ENCODE peak calls at places on chromosomes 3 and 15, in six cellular contexts. S is Peyer's patch; O is lower lobe of right lung; T is left ventricle myocardium inferior; F is K562; L is CD4-positive, alpha-beta T cell. X is an unnamed sample.

GRCh38 chr3:132703733-132704132 is 18.5 kb downstream of the NPHP3 start:
- DNase-seq in S (no peak), O (no peak), T (no peak), F (no peak), L (no peak), X (no peak)

GRCh38 chr3:46129588-46130272 is 78.4 kb downstream of the CCR1 start:
- DNase-seq in S (no peak), O (no peak), T (no peak), F (no peak), L (no peak), X (peak; percentile 67)

GRCh38 chr3:18401298-18401961 is 23.7 kb downstream of the SATB1 start:
- DNase-seq in S (no peak), O (no peak), T (no peak), F (no peak), L (no peak), X (no peak)

GRCh38 chr3:170128259-170128976 is 53.1 kb downstream of the PHC3 start:
- DNase-seq in S (peak; percentile 71), O (no peak), T (no peak), F (no peak), L (no peak), X (peak; percentile 92)

GRCh38 chr15:68558318-68559305 is 20.2 kb upstream of the CORO2B start:
- DNase-seq in S (no peak), O (no peak), T (no peak), F (no peak), L (no peak), X (no peak)

GRCh38 chr3:4956743-4957142 is 22.5 kb upstream of the BHLHE40 start:
- DNase-seq in S (no peak), O (no peak), T (no peak), F (no peak), L (no peak), X (no peak)

GRCh38 chr3:129313983-129314756 is 35.5 kb downstream of the HMCES start:
- DNase-seq in S (no peak), O (no peak), T (peak; percentile 29), F (peak; percentile 14), L (no peak), X (no peak)

GRCh38 chr3:36362973-36363372 is 17.3 kb upstream of the STAC start:
- DNase-seq in S (no peak), O (no peak), T (no peak), F (no peak), L (no peak), X (no peak)

GRCh38 chr3:65995030-65995429 is 43.7 kb downstream of the MAGI1 start:
- DNase-seq in S (no peak), O (no peak), T (no peak), F (no peak), L (no peak), X (no peak)

GRCh38 chr3:131349946-131350347 is 31.6 kb upstream of the NUDT16 start:
- DNase-seq in S (no peak), O (no peak), T (peak; percentile 35), F (no peak), L (no peak), X (no peak)

GRCh38 chr3:57825116-57825515 is 69.0 kb downstream of the SLMAP start:
- DNase-seq in S (no peak), O (no peak), T (no peak), F (no peak), L (no peak), X (no peak)

GRCh38 chr3:10697918-10698317 is 118.1 kb upstream of the SLC6A11 start:
- DNase-seq in S (no peak), O (no peak), T (no peak), F (peak; percentile 78), L (no peak), X (no peak)

GRCh38 chr3:8554725-8555621 is 53.4 kb downstream of the LMCD1 start:
- DNase-seq in S (no peak), O (no peak), T (peak; percentile 36), F (no peak), L (no peak), X (no peak)

GRCh38 chr3:25967385-25967784 is 177.5 kb downstream of the OXSM start:
- DNase-seq in S (no peak), O (no peak), T (no peak), F (no peak), L (no peak), X (no peak)

GRCh38 chr3:111717601-111718000 is 122.5 kb upstream of the ZBED2 start:
- DNase-seq in S (peak; percentile 64), O (peak; percentile 75), T (peak; percentile 60), F (peak; percentile 56), L (peak; percentile 60), X (peak; percentile 69)

GRCh38 chr3:184241447-184242296 is 7.1 kb downstream of the ALG3 start:
- DNase-seq in S (no peak), O (peak; percentile 74), T (peak; percentile 45), F (peak; percentile 65), L (no peak), X (peak; percentile 28)

GRCh38 chr3:127785711-127786265 is 36.5 kb downstream of the MGLL start:
- DNase-seq in S (no peak), O (no peak), T (no peak), F (no peak), L (no peak), X (no peak)

GRCh38 chr15:57503911-57504598 is 87.6 kb upstream of the MYZAP start:
- DNase-seq in S (no peak), O (no peak), T (no peak), F (no peak), L (no peak), X (no peak)

GRCh38 chr3:148856404-148856803 is 8.7 kb upstream of the CPA3 start:
- DNase-seq in S (no peak), O (no peak), T (no peak), F (no peak), L (no peak), X (no peak)

GRCh38 chr3:145094355-145094941 is 1066.5 kb downstream of the PLOD2 start:
- DNase-seq in S (no peak), O (no peak), T (no peak), F (no peak), L (no peak), X (no peak)

GRCh38 chr15:40357723-40358491 is at the start of gene DISP2:
- DNase-seq in S (peak; percentile 78), O (peak; percentile 91), T (peak; percentile 88), F (peak; percentile 100), L (peak; percentile 87), X (peak; percentile 85)

GRCh38 chr15:80750591-80750990 is 28.6 kb upstream of the CEMIP start:
- DNase-seq in S (no peak), O (no peak), T (no peak), F (no peak), L (no peak), X (no peak)

GRCh38 chr3:43997788-43998373 is 243.8 kb upstream of the TOPAZ1 start:
- DNase-seq in S (no peak), O (peak; percentile 42), T (no peak), F (no peak), L (no peak), X (no peak)

DNA sequence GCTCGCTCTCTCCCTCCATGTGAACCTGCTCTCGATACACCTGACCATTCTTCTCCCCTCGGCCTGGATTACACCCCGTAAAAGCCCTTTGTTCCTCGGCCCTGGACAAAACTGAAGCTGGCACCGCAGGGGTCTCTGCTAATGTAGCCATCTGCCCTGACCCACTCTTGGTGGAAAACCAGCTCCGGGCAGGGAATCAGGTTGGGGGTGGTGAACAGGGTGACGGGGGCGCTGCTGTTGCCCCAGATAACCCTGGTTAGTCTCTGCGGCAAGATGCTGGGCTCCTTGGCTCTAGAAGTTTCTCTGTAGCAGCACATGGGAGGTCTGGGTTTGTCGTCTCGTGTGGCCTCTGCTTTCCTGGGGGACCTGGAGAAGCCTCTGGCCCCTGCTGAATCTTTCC is 86.4 kb downstream of the WNT7A start:
- DNase-seq in S (no peak), O (no peak), T (no peak), F (no peak), L (no peak), X (no peak)
- H3K27me3 ChIP-seq in S (no peaks in the 10 kb centered on the region), O (peaks cover 27% of the 10 kb centered on the region), T (peaks cover 100% of the 10 kb centered on the region), F (peaks cover 87% of the 10 kb centered on the region), L (no peaks in the 10 kb centered on the region), X (no peaks in the 10 kb centered on the region)

GRCh38 chr3:126358816-126359181 is 1.6 kb upstream of the KLF15 start:
- DNase-seq in S (no peak), O (peak; percentile 10), T (no peak), F (no peak), L (no peak), X (no peak)

GRCh38 chr3:126361211-126361610 is 4.0 kb upstream of the KLF15 start:
- DNase-seq in S (no peak), O (peak; percentile 38), T (no peak), F (no peak), L (no peak), X (no peak)

GRCh38 chr3:126360046-126360713 is 3.0 kb upstream of the KLF15 start:
- DNase-seq in S (no peak), O (peak; percentile 2), T (no peak), F (no peak), L (no peak), X (no peak)

GRCh38 chr3:126358038-126358815 is 1.0 kb upstream of the KLF15 start:
- DNase-seq in S (no peak), O (peak; percentile 73), T (no peak), F (no peak), L (no peak), X (no peak)

GRCh38 chr3:126360714-126361060 is 3.5 kb upstream of the KLF15 start:
- DNase-seq in S (no peak), O (peak; percentile 22), T (no peak), F (no peak), L (no peak), X (no peak)
- H3K27me3 ChIP-seq in S (no peaks in the 10 kb centered on the region), O (peaks cover 11% of the 10 kb centered on the region), T (peaks cover 13% of the 10 kb centered on the region), F (peaks cover 25% of the 10 kb centered on the region), L (peaks cover 38% of the 10 kb centered on the region), X (no peaks in the 10 kb centered on the region)

DNA sequence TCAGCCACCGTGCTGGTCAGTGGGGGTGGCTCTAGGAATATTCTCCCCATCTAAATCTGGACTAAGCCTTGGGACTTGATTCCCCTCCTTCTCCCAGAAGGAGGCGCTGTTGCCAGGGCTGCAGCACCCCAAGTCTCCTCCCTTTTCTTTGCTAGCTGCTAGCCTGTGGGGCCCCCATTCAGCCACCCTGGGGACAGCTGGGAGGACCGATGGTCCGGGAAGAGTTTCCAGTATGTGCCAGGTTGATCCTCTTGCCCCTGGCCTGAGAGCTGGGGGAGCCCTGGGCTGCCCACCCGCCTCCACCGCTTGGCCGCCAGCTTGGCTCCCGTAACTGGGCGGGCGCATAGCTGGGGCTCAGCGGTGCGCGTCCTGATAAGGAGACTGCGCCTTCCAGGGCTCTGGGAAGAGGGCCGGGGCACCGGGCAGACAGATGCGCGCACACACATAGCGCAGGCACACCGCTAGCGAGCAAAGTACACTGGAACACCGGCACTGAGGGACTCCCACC is 4.2 kb downstream of the SMAD6 start:
- DNase-seq in S (no peak), O (no peak), T (peak; percentile 35), F (peak; percentile 60), L (no peak), X (no peak)
- H3K27me3 ChIP-seq in S (no peaks in the 10 kb centered on the region), O (no peaks in the 10 kb centered on the region), T (no peaks in the 10 kb centered on the region), F (no peaks in the 10 kb centered on the region), L (peaks cover 17% of the 10 kb centered on the region), X (peaks cover 29% of the 10 kb centered on the region)

GRCh38 chr3:97829198-97829597 is 7.4 kb downstream of the CRYBG3 start:
- DNase-seq in S (no peak), O (no peak), T (no peak), F (no peak), L (no peak), X (no peak)
- H3K27me3 ChIP-seq in S (no peaks in the 10 kb centered on the region), O (no peaks in the 10 kb centered on the region), T (no peaks in the 10 kb centered on the region), F (no peaks in the 10 kb centered on the region), L (no peaks in the 10 kb centered on the region), X (no peaks in the 10 kb centered on the region)

X was measured in DND-41.